ENCODE peak calls at places on chromosome 5, in five cellular contexts. Q, S, J, H and T are unnamed samples.

GRCh38 chr5:116374434-116374852 is 200.2 kb downstream of the SEMA6A start:
- DNase-seq in Q (no peak), S (no peak), J (no peak), H (no peak), T (no peak)

GRCh38 chr5:78573318-78573717 is 75.3 kb downstream of the LHFPL2 start:
- DNase-seq in Q (no peak), S (no peak), J (no peak), H (no peak), T (no peak)

GRCh38 chr5:53616939-53617549 is 56.6 kb downstream of the NDUFS4 start:
- DNase-seq in Q (no peak), S (no peak), J (peak), H (no peak), T (no peak)

GRCh38 chr5:37495668-37496067 is 116.5 kb downstream of the WDR70 start:
- DNase-seq in Q (no peak), S (no peak), J (no peak), H (no peak), T (peak)

GRCh38 chr5:3353561-3353960 is 242.1 kb upstream of the IRX1 start:
- DNase-seq in Q (no peak), S (peak), J (no peak), H (no peak), T (no peak)

GRCh38 chr5:136424835-136425694 is 59.7 kb upstream of the TRPC7 start:
- DNase-seq in Q (peak), S (peak), J (peak), H (peak), T (peak)

GRCh38 chr5:176535655-176536131 is 1.5 kb downstream of the RNF44 start:
- DNase-seq in Q (no peak), S (no peak), J (peak), H (no peak), T (no peak)

GRCh38 chr5:33299621-33300208 is 141.1 kb upstream of the TARS1 start:
- DNase-seq in Q (no peak), S (no peak), J (peak), H (no peak), T (peak)

GRCh38 chr5:6820851-6821479 is 107.7 kb downstream of the TENT4A start:
- DNase-seq in Q (peak), S (no peak), J (peak), H (peak), T (no peak)

GRCh38 chr5:143229896-143230675 is 173.4 kb downstream of the NR3C1 start:
- DNase-seq in Q (no peak), S (no peak), J (peak), H (peak), T (peak)

GRCh38 chr5:14011089-14012004 is 66.9 kb upstream of the DNAH5 start:
- DNase-seq in Q (peak), S (peak), J (peak), H (peak), T (peak)

GRCh38 chr5:102295534-102296228 is 403 bp downstream of the SLCO4C1 start:
- DNase-seq in Q (no peak), S (no peak), J (peak), H (no peak), T (no peak)

GRCh38 chr5:151671979-151672378 is 14.7 kb downstream of the SPARC start:
- DNase-seq in Q (no peak), S (no peak), J (no peak), H (no peak), T (peak)

GRCh38 chr5:151695464-151695863 is 8.7 kb upstream of the SPARC start:
- DNase-seq in Q (no peak), S (no peak), J (no peak), H (no peak), T (no peak)

GRCh38 chr5:174876-175465 is 16.3 kb upstream of the LRRC14B start:
- DNase-seq in Q (no peak), S (no peak), J (no peak), H (no peak), T (no peak)

GRCh38 chr5:138448481-138449398 is 9.9 kb downstream of the REEP2 start:
- DNase-seq in Q (no peak), S (no peak), J (peak), H (no peak), T (peak)

GRCh38 chr5:159764283-159764927 is 151.9 kb upstream of the ADRA1B start:
- DNase-seq in Q (no peak), S (no peak), J (peak), H (no peak), T (peak)

GRCh38 chr5:32276173-32276853 is 36.4 kb downstream of the MTMR12 start:
- DNase-seq in Q (no peak), S (no peak), J (peak), H (no peak), T (peak)

GRCh38 chr5:15322426-15322825 is 177.6 kb upstream of the FBXL7 start:
- DNase-seq in Q (no peak), S (no peak), J (no peak), H (no peak), T (no peak)

GRCh38 chr5:165457854-165458481 is 1952.5 kb downstream of the MAT2B start:
- DNase-seq in Q (peak), S (no peak), J (peak), H (no peak), T (peak)

GRCh38 chr5:123203105-123203794 is 114.2 kb downstream of the PRDM6 start:
- DNase-seq in Q (no peak), S (no peak), J (no peak), H (no peak), T (no peak)

GRCh38 chr5:125484272-125485002 is 738.0 kb upstream of the ZNF608 start:
- DNase-seq in Q (peak), S (no peak), J (peak), H (no peak), T (peak)

GRCh38 chr5:176894298-176894697 is 4.8 kb downstream of the HK3 start:
- DNase-seq in Q (no peak), S (no peak), J (no peak), H (no peak), T (no peak)

GRCh38 chr5:127643607-127644006 is 5.3 kb upstream of the CTXN3 start:
- DNase-seq in Q (no peak), S (no peak), J (no peak), H (no peak), T (no peak)

GRCh38 chr5:36252722-36253340 is 11.1 kb upstream of the NADK2 start:
- DNase-seq in Q (no peak), S (no peak), J (no peak), H (no peak), T (peak)

GRCh38 chr5:1807479-1808185 is 6.4 kb downstream of the NDUFS6 start:
- DNase-seq in Q (no peak), S (no peak), J (no peak), H (no peak), T (no peak)

GRCh38 chr5:35780236-35780635 is 76.5 kb upstream of the IL7R start:
- DNase-seq in Q (no peak), S (no peak), J (no peak), H (no peak), T (no peak)

GRCh38 chr5:71752441-71753190 is 33.5 kb downstream of the CARTPT start:
- DNase-seq in Q (no peak), S (no peak), J (no peak), H (no peak), T (no peak)

GRCh38 chr5:1468247-1468612 is 23.0 kb upstream of the SLC6A3 start:
- DNase-seq in Q (peak), S (no peak), J (peak), H (no peak), T (no peak)

GRCh38 chr5:163540711-163541110 is 35.3 kb downstream of the MAT2B start:
- DNase-seq in Q (no peak), S (no peak), J (no peak), H (no peak), T (no peak)

GRCh38 chr5:165525268-165525667 is 2019.8 kb downstream of the MAT2B start:
- DNase-seq in Q (no peak), S (no peak), J (no peak), H (no peak), T (no peak)